ENCODE peak calls at places on chromosomes 16 and 17, in seven cellular contexts. J, K, H, V, R, F and Y are unnamed samples.

GRCh38 chr17:83064021-83064731 is 15.2 kb upstream of the METRNL start:
- DNase-seq in J (peak; percentile 8), K (peak; percentile 9), H (peak; percentile 11), V (no peak), R (peak; percentile 6), F (peak; percentile 58), Y (no peak)

GRCh38 chr16:14958970-14959369 is 15.9 kb upstream of the PDXDC1 start:
- DNase-seq in J (no peak), K (no peak), H (no peak), V (no peak), R (no peak), F (no peak), Y (no peak)

GRCh38 chr17:77186141-77186604 is 45.4 kb downstream of the SEC14L1 start:
- DNase-seq in J (no peak), K (peak; percentile 44), H (peak; percentile 79), V (no peak), R (no peak), F (no peak), Y (no peak)

GRCh38 chr16:50505714-50506542 is 42.3 kb upstream of the NKD1 start:
- DNase-seq in J (no peak), K (no peak), H (no peak), V (no peak), R (no peak), F (no peak), Y (no peak)

GRCh38 chr17:78557598-78558039 is 19.6 kb downstream of the DNAH17 start:
- DNase-seq in J (no peak), K (no peak), H (no peak), V (no peak), R (no peak), F (no peak), Y (no peak)

GRCh38 chr16:82302007-82302733 is 132.1 kb upstream of the MPHOSPH6 start:
- DNase-seq in J (no peak), K (peak; percentile 75), H (no peak), V (no peak), R (no peak), F (no peak), Y (no peak)

GRCh38 chr17:38706625-38707298 is 1.7 kb downstream of the MLLT6 start:
- DNase-seq in J (no peak), K (peak; percentile 31), H (peak; percentile 68), V (no peak), R (no peak), F (no peak), Y (peak; percentile 32)

GRCh38 chr16:58011652-58012051 is 10.4 kb downstream of the USB1 start:
- DNase-seq in J (no peak), K (no peak), H (no peak), V (no peak), R (no peak), F (no peak), Y (no peak)

GRCh38 chr17:46160169-46160568 is 33.1 kb downstream of the KANSL1 start:
- DNase-seq in J (no peak), K (no peak), H (no peak), V (no peak), R (no peak), F (no peak), Y (no peak)

GRCh38 chr17:17661134-17661533 is 20.1 kb upstream of the RAI1 start:
- DNase-seq in J (no peak), K (no peak), H (no peak), V (no peak), R (no peak), F (no peak), Y (no peak)

GRCh38 chr17:60410001-60410400 is 12.3 kb upstream of the CHCT1 start:
- DNase-seq in J (no peak), K (no peak), H (no peak), V (no peak), R (no peak), F (no peak), Y (no peak)

GRCh38 chr16:11658896-11659708 is 9.2 kb upstream of the SNN start:
- DNase-seq in J (no peak), K (no peak), H (no peak), V (no peak), R (no peak), F (no peak), Y (no peak)

GRCh38 chr17:32349503-32349853 is 479 bp upstream of the ZNF207 start:
- DNase-seq in J (no peak), K (no peak), H (peak; percentile 38), V (no peak), R (peak; percentile 27), F (no peak), Y (peak; percentile 72)

GRCh38 chr16:57859331-57859730 is 57.0 kb upstream of the KIFC3 start:
- DNase-seq in J (no peak), K (no peak), H (no peak), V (peak; percentile 31), R (no peak), F (no peak), Y (peak; percentile 19)

GRCh38 chr16:21524068-21524751 is 75.2 kb upstream of the METTL9 start:
- DNase-seq in J (no peak), K (peak; percentile 13), H (no peak), V (no peak), R (no peak), F (no peak), Y (no peak)

GRCh38 chr16:29198731-29199521 is 207.6 kb downstream of the NPIPB11 start:
- DNase-seq in J (peak; percentile 21), K (peak; percentile 46), H (peak; percentile 12), V (no peak), R (peak; percentile 7), F (peak; percentile 69), Y (no peak)

GRCh38 chr16:66510298-66510697 is 39.6 kb downstream of the TK2 start:
- DNase-seq in J (peak; percentile 12), K (no peak), H (no peak), V (no peak), R (no peak), F (peak; percentile 61), Y (no peak)

GRCh38 chr17:42536048-42536371 is at the start of gene NAGLU:
- DNase-seq in J (peak; percentile 96), K (peak; percentile 99), H (peak; percentile 98), V (peak; percentile 83), R (peak; percentile 97), F (peak; percentile 99), Y (peak; percentile 94)

GRCh38 chr17:49576121-49576905 is 642 bp downstream of the NXPH3 start:
- DNase-seq in J (peak; percentile 69), K (peak; percentile 72), H (peak; percentile 56), V (peak; percentile 43), R (no peak), F (peak; percentile 89), Y (peak; percentile 33)

GRCh38 chr16:63461248-63461841 is 1425.1 kb upstream of the CDH8 start:
- DNase-seq in J (peak; percentile 27), K (no peak), H (peak; percentile 69), V (peak; percentile 72), R (no peak), F (no peak), Y (peak; percentile 4)

GRCh38 chr16:63457869-63458268 is 1421.6 kb upstream of the CDH8 start:
- DNase-seq in J (no peak), K (no peak), H (no peak), V (no peak), R (no peak), F (no peak), Y (no peak)

GRCh38 chr16:63458842-63459241 is 1422.6 kb upstream of the CDH8 start:
- DNase-seq in J (no peak), K (no peak), H (no peak), V (no peak), R (no peak), F (no peak), Y (no peak)
- TF ChIP-seq POLR2A in J (no peak), K (no peak), H (no peak), V (no peak), R (no peak), F (no peak), Y (no peak)

GRCh38 chr17:37167756-37168155 is 208.0 kb upstream of the C17orf78 start:
- DNase-seq in J (no peak), K (no peak), H (no peak), V (no peak), R (no peak), F (no peak), Y (no peak)

GRCh38 chr17:37170881-37171460 is 204.8 kb upstream of the C17orf78 start:
- DNase-seq in J (no peak), K (no peak), H (no peak), V (peak; percentile 57), R (no peak), F (no peak), Y (no peak)

GRCh38 chr17:37168731-37169353 is 206.9 kb upstream of the C17orf78 start:
- DNase-seq in J (no peak), K (no peak), H (no peak), V (no peak), R (no peak), F (no peak), Y (no peak)
- TF ChIP-seq POLR2A in J (no peak), K (no peak), H (no peak), V (no peak), R (no peak), F (no peak), Y (no peak)

GRCh38 chr17:62995377-62995885 is 29.4 kb downstream of the TANC2 start:
- DNase-seq in J (no peak), K (no peak), H (peak; percentile 67), V (peak; percentile 45), R (peak; percentile 29), F (no peak), Y (peak; percentile 61)
- TF ChIP-seq POLR2A in J (no peak), K (no peak), H (no peak), V (no peak), R (no peak), F (no peak), Y (no peak)

DNA sequence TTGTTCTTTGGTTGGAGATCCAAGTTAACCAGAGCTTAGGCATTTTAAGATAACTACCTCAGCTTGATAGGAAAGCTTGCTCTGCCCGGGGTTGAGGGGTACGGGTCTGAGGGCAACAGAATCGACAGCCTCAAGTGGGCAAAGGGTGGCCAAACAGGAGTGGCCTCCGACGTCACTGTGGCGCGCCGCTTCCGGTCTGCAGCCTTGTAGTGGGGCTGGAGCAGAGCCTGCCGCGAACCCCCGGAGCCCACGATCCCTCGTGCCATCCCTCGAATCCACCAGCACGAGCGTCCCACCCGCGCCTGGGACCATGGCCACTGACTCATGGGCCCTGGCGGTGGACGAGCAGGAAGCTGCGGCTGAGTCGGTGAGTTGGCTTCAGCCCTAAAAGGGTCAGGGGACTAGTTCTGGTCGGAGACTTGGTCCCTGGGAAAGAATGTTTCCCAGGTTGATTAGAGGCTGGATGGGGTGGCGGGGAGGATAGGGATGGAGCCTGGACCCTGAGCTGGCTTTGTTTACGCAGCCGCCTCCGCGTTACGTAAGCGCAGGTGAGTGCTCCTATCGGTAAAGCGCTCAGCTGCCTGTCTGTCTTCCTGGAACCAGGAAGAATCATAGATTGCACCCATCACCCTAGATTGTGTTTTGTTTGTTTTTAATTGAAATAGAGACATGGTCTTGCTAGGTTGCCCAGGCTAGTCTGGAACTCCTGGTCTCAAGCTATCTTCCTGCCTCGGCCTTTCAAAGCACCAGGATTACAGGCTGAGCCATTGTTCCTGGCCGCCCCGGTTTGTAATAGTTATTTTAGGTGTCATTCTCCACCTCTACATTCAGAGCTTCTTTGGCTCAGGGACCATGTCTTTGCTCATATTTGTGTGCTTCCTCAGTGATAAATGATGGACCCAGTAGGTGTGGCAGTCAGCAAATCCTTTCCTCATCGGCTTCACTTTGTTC is at the start of gene DDX19B:
- DNase-seq in J (peak; percentile 75), K (peak; percentile 89), H (peak; percentile 88), V (peak; percentile 74), R (peak; percentile 87), F (peak; percentile 90), Y (peak; percentile 77)
- TF ChIP-seq POLR2A in J (peak; percentile 61), K (peak; percentile 49), H (no peak), V (peak; percentile 80), R (peak; percentile 77), F (peak; percentile 47), Y (peak; percentile 82)

GRCh38 chr16:56450901-56451752 is at the start of the genes NUDT21 and OGFOD1:
- DNase-seq in J (peak; percentile 95), K (peak; percentile 96), H (peak; percentile 99), V (peak; percentile 98), R (peak; percentile 95), F (peak; percentile 98), Y (peak; percentile 98)
- TF ChIP-seq POLR2A in J (peak; percentile 51), K (peak; percentile 67), H (peak; percentile 47), V (peak; percentile 75), R (peak; percentile 75), F (peak; percentile 27), Y (peak; percentile 93)